ENCODE peak calls at places on chromosomes 1 and 21, in eight cellular contexts. B, E, Z, V, M, A, S and H are unnamed samples.

GRCh38 chr21:45698493-45698947 is 55.0 kb downstream of the PCBP3 start:
- DNase-seq in B (peak; percentile 91), E (peak; percentile 44), Z (no peak), V (no peak), M (no peak), A (no peak), S (no peak), H (no peak)

GRCh38 chr21:32520885-32521735 is 64.2 kb downstream of the TCP10L start:
- DNase-seq in B (peak; percentile 61), E (peak; percentile 60), Z (peak; percentile 54), V (no peak), M (peak; percentile 59), A (no peak), S (no peak), H (no peak)

GRCh38 chr1:36207339-36207738 is 16.9 kb upstream of the THRAP3 start:
- DNase-seq in B (no peak), E (no peak), Z (peak; percentile 83), V (peak; percentile 36), M (no peak), A (peak; percentile 68), S (no peak), H (no peak)

GRCh38 chr1:52636701-52637695 is 4.0 kb downstream of the SHISAL2A start:
- DNase-seq in B (peak; percentile 54), E (no peak), Z (no peak), V (peak; percentile 72), M (no peak), A (no peak), S (peak; percentile 67), H (no peak)

GRCh38 chr1:231666220-231666956 is 39.8 kb downstream of the DISC1 start:
- DNase-seq in B (no peak), E (no peak), Z (no peak), V (no peak), M (no peak), A (peak; percentile 39), S (no peak), H (no peak)

GRCh38 chr1:91404151-91405012 is at the start of gene HFM1:
- DNase-seq in B (peak; percentile 31), E (no peak), Z (peak; percentile 43), V (peak; percentile 78), M (peak; percentile 71), A (peak; percentile 93), S (peak; percentile 45), H (peak; percentile 84)

GRCh38 chr1:27632387-27633297 is 2.3 kb downstream of the FGR start:
- DNase-seq in B (no peak), E (no peak), Z (no peak), V (peak; percentile 80), M (no peak), A (no peak), S (no peak), H (no peak)

GRCh38 chr1:156836041-156836654 is 19.5 kb upstream of the SH2D2A start:
- DNase-seq in B (no peak), E (no peak), Z (no peak), V (peak; percentile 80), M (no peak), A (no peak), S (no peak), H (no peak)

GRCh38 chr21:30439975-30440374 is at the start of gene KRTAP15-1:
- DNase-seq in B (no peak), E (no peak), Z (no peak), V (no peak), M (no peak), A (no peak), S (no peak), H (no peak)

GRCh38 chr21:30443226-30443625 is 3.2 kb downstream of the KRTAP15-1 start:
- DNase-seq in B (no peak), E (no peak), Z (no peak), V (no peak), M (no peak), A (no peak), S (no peak), H (no peak)

GRCh38 chr21:30448514-30448913 is 8.4 kb downstream of the KRTAP15-1 start:
- DNase-seq in B (no peak), E (no peak), Z (no peak), V (no peak), M (no peak), A (no peak), S (no peak), H (no peak)

GRCh38 chr21:30446969-30447368 is 6.9 kb downstream of the KRTAP15-1 start:
- DNase-seq in B (peak; percentile 16), E (no peak), Z (no peak), V (no peak), M (no peak), A (no peak), S (no peak), H (no peak)

DNA sequence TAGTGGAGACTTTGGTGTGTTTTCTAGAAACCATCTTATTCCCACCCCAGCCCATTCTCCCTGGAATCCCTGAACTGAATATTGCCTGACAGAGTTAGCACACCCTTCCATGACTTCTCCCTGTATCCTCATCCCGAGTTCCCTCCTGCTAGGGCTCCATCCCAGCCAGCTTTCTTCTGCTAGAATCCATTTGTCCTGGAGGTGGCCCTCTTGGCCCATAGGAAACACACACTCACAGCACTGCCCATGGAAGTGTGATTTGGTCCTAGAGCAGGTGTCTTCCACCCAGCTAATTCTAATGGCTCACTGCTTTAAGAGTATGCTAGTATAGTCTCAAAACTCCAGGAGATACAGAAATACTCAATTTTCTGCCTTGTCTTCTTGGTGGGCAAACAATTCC is 4.1 kb downstream of the KRTAP15-1 start:
- DNase-seq in B (no peak), E (no peak), Z (no peak), V (no peak), M (no peak), A (peak; percentile 47), S (no peak), H (no peak)
- TF ChIP-seq CTCF in B (peak; percentile 14), E (no peak), Z (no peak), V (no peak), M (no peak), A (peak; percentile 67), S (no peak), H (no peak)

GRCh38 chr1:12433323-12434053 is 184.5 kb downstream of the DHRS3 start:
- DNase-seq in B (no peak), E (no peak), Z (peak; percentile 56), V (no peak), M (no peak), A (peak; percentile 56), S (no peak), H (peak; percentile 75)
- TF ChIP-seq CTCF in B (no peak), E (no peak), Z (no peak), V (no peak), M (no peak), A (no peak), S (no peak), H (no peak)

GRCh38 chr21:35053356-35054096 is 4.4 kb upstream of the RUNX1 start:
- DNase-seq in B (no peak), E (no peak), Z (no peak), V (no peak), M (no peak), A (no peak), S (no peak), H (no peak)
- TF ChIP-seq CTCF in B (peak; percentile 4), E (peak; percentile 17), Z (no peak), V (no peak), M (no peak), A (no peak), S (no peak), H (peak; percentile 27)

GRCh38 chr1:55483523-55483922 is 268.4 kb upstream of the USP24 start:
- DNase-seq in B (no peak), E (no peak), Z (no peak), V (no peak), M (no peak), A (peak; percentile 77), S (no peak), H (no peak)
- TF ChIP-seq CTCF in B (peak; percentile 16), E (no peak), Z (no peak), V (no peak), M (no peak), A (peak; percentile 43), S (no peak), H (peak; percentile 28)